ENCODE peak calls at places on chromosomes 2 and 18, in ten cellular contexts. One of them, this sample, is unnamed.

GRCh38 chr18:58805482-58806187 is 59.0 kb upstream of the ZNF532 start:
- DNase-seq in AG04450: no peak
- DNase-seq in HepG2: no peak
- DNase-seq in A549: no peak
- DNase-seq in CD8-positive, alpha-beta T cell: no peak
- DNase-seq in hepatocyte: no peak
- DNase-seq in right lobe of liver: no peak
- DNase-seq in esophagus muscularis mucosa: no peak
- DNase-seq in stomach: no peak
- DNase-seq in transverse colon: no peak
- DNase-seq in this sample: no peak

GRCh38 chr18:23718243-23718720 is 29.0 kb downstream of the LAMA3 start:
- DNase-seq in stomach: no peak
- DNase-seq in transverse colon: no peak
- DNase-seq in right lobe of liver: no peak
- DNase-seq in HepG2: no peak
- DNase-seq in A549: no peak
- DNase-seq in esophagus muscularis mucosa: peak; percentile 39
- DNase-seq in hepatocyte: no peak
- DNase-seq in AG04450: peak; percentile 37
- DNase-seq in CD8-positive, alpha-beta T cell: no peak
- DNase-seq in this sample: no peak

GRCh38 chr18:56678836-56679565 is 27.8 kb downstream of the WDR7 start:
- DNase-seq in right lobe of liver: no peak
- DNase-seq in CD8-positive, alpha-beta T cell: no peak
- DNase-seq in esophagus muscularis mucosa: no peak
- DNase-seq in hepatocyte: no peak
- DNase-seq in transverse colon: peak; percentile 14
- DNase-seq in stomach: no peak
- DNase-seq in AG04450: no peak
- DNase-seq in HepG2: peak; percentile 1
- DNase-seq in A549: no peak
- DNase-seq in this sample: no peak

GRCh38 chr2:7017621-7018260 is 100.5 kb downstream of the RNF144A start:
- DNase-seq in right lobe of liver: no peak
- DNase-seq in CD8-positive, alpha-beta T cell: no peak
- DNase-seq in transverse colon: no peak
- DNase-seq in stomach: no peak
- DNase-seq in hepatocyte: no peak
- DNase-seq in AG04450: no peak
- DNase-seq in esophagus muscularis mucosa: no peak
- DNase-seq in A549: no peak
- DNase-seq in HepG2: no peak
- DNase-seq in this sample: no peak

GRCh38 chr2:12721571-12722444 is 5.1 kb downstream of the TRIB2 start:
- DNase-seq in right lobe of liver: no peak
- DNase-seq in AG04450: no peak
- DNase-seq in HepG2: no peak
- DNase-seq in esophagus muscularis mucosa: no peak
- DNase-seq in transverse colon: no peak
- DNase-seq in CD8-positive, alpha-beta T cell: peak; percentile 23
- DNase-seq in A549: no peak
- DNase-seq in hepatocyte: no peak
- DNase-seq in stomach: no peak
- DNase-seq in this sample: no peak

GRCh38 chr18:8584798-8585197 is 24.4 kb upstream of the RAB12 start:
- DNase-seq in right lobe of liver: no peak
- DNase-seq in A549: no peak
- DNase-seq in CD8-positive, alpha-beta T cell: no peak
- DNase-seq in AG04450: no peak
- DNase-seq in HepG2: no peak
- DNase-seq in hepatocyte: no peak
- DNase-seq in esophagus muscularis mucosa: no peak
- DNase-seq in stomach: no peak
- DNase-seq in transverse colon: no peak
- DNase-seq in this sample: no peak

GRCh38 chr2:173872714-173873113 is 92.5 kb downstream of the SP3 start:
- DNase-seq in right lobe of liver: no peak
- DNase-seq in esophagus muscularis mucosa: no peak
- DNase-seq in hepatocyte: peak; percentile 21
- DNase-seq in HepG2: no peak
- DNase-seq in stomach: peak; percentile 30
- DNase-seq in transverse colon: peak; percentile 30
- DNase-seq in A549: no peak
- DNase-seq in CD8-positive, alpha-beta T cell: no peak
- DNase-seq in AG04450: no peak
- DNase-seq in this sample: no peak

GRCh38 chr2:62792408-62792807 is 86.9 kb downstream of the EHBP1 start:
- DNase-seq in transverse colon: no peak
- DNase-seq in hepatocyte: no peak
- DNase-seq in HepG2: no peak
- DNase-seq in CD8-positive, alpha-beta T cell: no peak
- DNase-seq in A549: no peak
- DNase-seq in stomach: no peak
- DNase-seq in AG04450: no peak
- DNase-seq in right lobe of liver: no peak
- DNase-seq in esophagus muscularis mucosa: no peak
- DNase-seq in this sample: no peak

GRCh38 chr2:120109186-120110061 is 96.5 kb downstream of the EPB41L5 start:
- DNase-seq in transverse colon: no peak
- DNase-seq in AG04450: no peak
- DNase-seq in CD8-positive, alpha-beta T cell: no peak
- DNase-seq in hepatocyte: peak; percentile 6
- DNase-seq in HepG2: peak; percentile 55
- DNase-seq in A549: peak; percentile 54
- DNase-seq in stomach: no peak
- DNase-seq in right lobe of liver: no peak
- DNase-seq in esophagus muscularis mucosa: no peak
- DNase-seq in this sample: no peak

DNA sequence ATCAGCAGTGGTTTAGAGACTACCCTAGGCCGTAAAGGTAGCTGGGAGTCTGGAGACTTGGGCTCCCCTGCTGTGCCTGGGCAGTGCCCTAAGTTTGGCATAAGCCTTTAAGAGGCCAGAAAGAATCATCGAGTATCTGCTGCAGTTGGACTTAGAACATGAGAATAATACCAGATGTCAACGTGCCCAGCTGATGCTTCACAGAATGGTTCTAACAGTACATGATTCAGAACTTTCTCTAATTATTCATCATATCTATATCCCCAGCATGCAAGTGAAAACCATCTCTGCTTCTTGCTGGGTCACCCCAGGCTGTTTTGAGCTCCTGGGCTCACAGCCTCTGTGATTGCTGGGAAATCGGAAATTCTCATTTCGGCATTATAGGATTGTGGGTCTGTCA is 118.1 kb downstream of the NCK2 start:
- DNase-seq in AG04450: no peak
- DNase-seq in HepG2: no peak
- DNase-seq in transverse colon: no peak
- DNase-seq in esophagus muscularis mucosa: no peak
- DNase-seq in hepatocyte: no peak
- DNase-seq in A549: no peak
- DNase-seq in right lobe of liver: no peak
- DNase-seq in CD8-positive, alpha-beta T cell: no peak
- DNase-seq in stomach: no peak
- DNase-seq in this sample: no peak
- H3K4me3 ChIP-seq in AG04450: no peak overlapping the region
- H3K4me3 ChIP-seq in HepG2: no peak overlapping the region
- H3K4me3 ChIP-seq in transverse colon: no peak overlapping the region
- H3K4me3 ChIP-seq in esophagus muscularis mucosa: no peak overlapping the region
- H3K4me3 ChIP-seq in hepatocyte: no peak overlapping the region
- H3K4me3 ChIP-seq in A549: no peak overlapping the region
- H3K4me3 ChIP-seq in right lobe of liver: no peak overlapping the region
- H3K4me3 ChIP-seq in CD8-positive, alpha-beta T cell: no peak overlapping the region
- H3K4me3 ChIP-seq in stomach: no peak overlapping the region
- H3K4me3 ChIP-seq in this sample: no peak overlapping the region

GRCh38 chr18:30970201-30970816 is 72.2 kb downstream of the DSC3 start:
- DNase-seq in stomach: no peak
- DNase-seq in CD8-positive, alpha-beta T cell: no peak
- DNase-seq in transverse colon: no peak
- DNase-seq in AG04450: no peak
- DNase-seq in HepG2: peak; percentile 31
- DNase-seq in A549: peak; percentile 44
- DNase-seq in right lobe of liver: no peak
- DNase-seq in hepatocyte: peak; percentile 54
- DNase-seq in esophagus muscularis mucosa: no peak
- DNase-seq in this sample: peak; percentile 33
- TF ChIP-seq CTCF in stomach: peak; percentile 56
- TF ChIP-seq CTCF in CD8-positive, alpha-beta T cell: no peak
- TF ChIP-seq CTCF in transverse colon: peak; percentile 20
- TF ChIP-seq CTCF in AG04450: no peak
- TF ChIP-seq CTCF in HepG2: peak; percentile 56
- TF ChIP-seq CTCF in A549: peak; percentile 56
- TF ChIP-seq CTCF in right lobe of liver: peak; percentile 63
- TF ChIP-seq CTCF in hepatocyte: peak; percentile 65
- TF ChIP-seq CTCF in esophagus muscularis mucosa: no peak
- TF ChIP-seq CTCF in this sample: peak; percentile 48

GRCh38 chr18:3219621-3220335 is at the start of gene MYOM1:
- DNase-seq in transverse colon: no peak
- DNase-seq in A549: no peak
- DNase-seq in hepatocyte: no peak
- DNase-seq in right lobe of liver: no peak
- DNase-seq in stomach: no peak
- DNase-seq in esophagus muscularis mucosa: peak; percentile 64
- DNase-seq in HepG2: no peak
- DNase-seq in AG04450: no peak
- DNase-seq in CD8-positive, alpha-beta T cell: no peak
- DNase-seq in this sample: no peak
- H3K4me3 ChIP-seq in transverse colon: no peak within 1 kb of the TSS
- H3K4me3 ChIP-seq in A549: no peak within 1 kb of the TSS
- H3K4me3 ChIP-seq in hepatocyte: no peak within 1 kb of the TSS
- H3K4me3 ChIP-seq in right lobe of liver: peak within 1 kb of the TSS; percentile 54
- H3K4me3 ChIP-seq in stomach: peak within 1 kb of the TSS; percentile 17
- H3K4me3 ChIP-seq in esophagus muscularis mucosa: peak within 1 kb of the TSS; percentile 51
- H3K4me3 ChIP-seq in HepG2: no peak within 1 kb of the TSS
- H3K4me3 ChIP-seq in AG04450: no peak within 1 kb of the TSS
- H3K4me3 ChIP-seq in CD8-positive, alpha-beta T cell: no peak within 1 kb of the TSS
- H3K4me3 ChIP-seq in this sample: no peak within 1 kb of the TSS

GRCh38 chr18:66616523-66616983 is 12.7 kb upstream of the CDH19 start:
- DNase-seq in transverse colon: no peak
- DNase-seq in AG04450: no peak
- DNase-seq in A549: peak; percentile 23
- DNase-seq in stomach: no peak
- DNase-seq in right lobe of liver: no peak
- DNase-seq in hepatocyte: peak; percentile 29
- DNase-seq in CD8-positive, alpha-beta T cell: no peak
- DNase-seq in HepG2: peak; percentile 35
- DNase-seq in esophagus muscularis mucosa: no peak
- DNase-seq in this sample: peak; percentile 1
- TF ChIP-seq CTCF in transverse colon: peak; percentile 16
- TF ChIP-seq CTCF in AG04450: no peak
- TF ChIP-seq CTCF in A549: peak; percentile 13
- TF ChIP-seq CTCF in stomach: no peak
- TF ChIP-seq CTCF in right lobe of liver: no peak
- TF ChIP-seq CTCF in hepatocyte: peak; percentile 36
- TF ChIP-seq CTCF in CD8-positive, alpha-beta T cell: no peak
- TF ChIP-seq CTCF in HepG2: peak; percentile 59
- TF ChIP-seq CTCF in esophagus muscularis mucosa: no peak
- TF ChIP-seq CTCF in this sample: peak; percentile 62

GRCh38 chr2:8454797-8455196 is 227.1 kb upstream of the ID2 start:
- DNase-seq in esophagus muscularis mucosa: no peak
- DNase-seq in right lobe of liver: no peak
- DNase-seq in transverse colon: no peak
- DNase-seq in AG04450: no peak
- DNase-seq in CD8-positive, alpha-beta T cell: no peak
- DNase-seq in HepG2: no peak
- DNase-seq in stomach: no peak
- DNase-seq in hepatocyte: no peak
- DNase-seq in A549: no peak
- DNase-seq in this sample: no peak

GRCh38 chr2:8457092-8457481 is 224.8 kb upstream of the ID2 start:
- DNase-seq in stomach: peak; percentile 39
- DNase-seq in CD8-positive, alpha-beta T cell: peak; percentile 56
- DNase-seq in transverse colon: peak; percentile 83
- DNase-seq in hepatocyte: peak; percentile 45
- DNase-seq in esophagus muscularis mucosa: no peak
- DNase-seq in A549: no peak
- DNase-seq in AG04450: no peak
- DNase-seq in HepG2: no peak
- DNase-seq in right lobe of liver: peak; percentile 51
- DNase-seq in this sample: no peak

GRCh38 chr2:8453904-8454302 is 228.0 kb upstream of the ID2 start:
- DNase-seq in HepG2: no peak
- DNase-seq in esophagus muscularis mucosa: no peak
- DNase-seq in AG04450: no peak
- DNase-seq in stomach: no peak
- DNase-seq in transverse colon: no peak
- DNase-seq in A549: no peak
- DNase-seq in hepatocyte: no peak
- DNase-seq in right lobe of liver: peak; percentile 27
- DNase-seq in CD8-positive, alpha-beta T cell: no peak
- DNase-seq in this sample: no peak

GRCh38 chr2:8456149-8457091 is 225.4 kb upstream of the ID2 start:
- DNase-seq in stomach: peak; percentile 31
- DNase-seq in A549: no peak
- DNase-seq in CD8-positive, alpha-beta T cell: peak; percentile 65
- DNase-seq in HepG2: no peak
- DNase-seq in transverse colon: no peak
- DNase-seq in hepatocyte: no peak
- DNase-seq in esophagus muscularis mucosa: no peak
- DNase-seq in AG04450: no peak
- DNase-seq in right lobe of liver: peak; percentile 43
- DNase-seq in this sample: no peak

GRCh38 chr2:8455236-8456148 is 226.4 kb upstream of the ID2 start:
- DNase-seq in A549: no peak
- DNase-seq in transverse colon: no peak
- DNase-seq in right lobe of liver: peak; percentile 23
- DNase-seq in stomach: no peak
- DNase-seq in AG04450: no peak
- DNase-seq in hepatocyte: no peak
- DNase-seq in HepG2: no peak
- DNase-seq in CD8-positive, alpha-beta T cell: no peak
- DNase-seq in esophagus muscularis mucosa: no peak
- DNase-seq in this sample: no peak
- H3K4me3 ChIP-seq in A549: no peak overlapping the region
- H3K4me3 ChIP-seq in transverse colon: no peak overlapping the region
- H3K4me3 ChIP-seq in right lobe of liver: no peak overlapping the region
- H3K4me3 ChIP-seq in stomach: no peak overlapping the region
- H3K4me3 ChIP-seq in AG04450: no peak overlapping the region
- H3K4me3 ChIP-seq in hepatocyte: no peak overlapping the region
- H3K4me3 ChIP-seq in HepG2: no peak overlapping the region
- H3K4me3 ChIP-seq in CD8-positive, alpha-beta T cell: no peak overlapping the region
- H3K4me3 ChIP-seq in esophagus muscularis mucosa: no peak overlapping the region
- H3K4me3 ChIP-seq in this sample: no peak overlapping the region

DNA sequence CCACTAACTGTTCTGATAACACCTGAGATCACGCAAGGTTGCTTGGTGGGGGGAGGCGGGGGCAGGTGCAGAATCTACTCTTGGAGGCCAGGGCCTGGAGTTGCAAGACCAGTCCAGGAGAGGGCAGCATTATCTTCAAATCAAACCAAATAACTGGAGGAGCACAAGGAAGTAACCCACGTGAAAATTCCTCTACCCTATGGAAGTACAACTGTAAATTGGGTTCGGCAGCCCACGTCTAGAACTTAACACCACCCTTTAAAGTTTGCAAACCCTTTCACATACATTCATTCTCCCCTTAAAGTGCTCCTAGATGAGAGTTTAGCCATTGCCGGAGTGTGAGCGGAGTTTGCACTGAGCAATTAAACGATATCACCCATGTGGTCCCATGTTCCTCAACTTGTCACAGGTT is 19.6 kb upstream of the CXCR1 start:
- DNase-seq in HepG2: peak; percentile 76
- DNase-seq in stomach: peak; percentile 83
- DNase-seq in CD8-positive, alpha-beta T cell: peak; percentile 80
- DNase-seq in right lobe of liver: peak; percentile 62
- DNase-seq in AG04450: peak; percentile 37
- DNase-seq in hepatocyte: peak; percentile 88
- DNase-seq in A549: peak; percentile 81
- DNase-seq in esophagus muscularis mucosa: no peak
- DNase-seq in transverse colon: peak; percentile 83
- DNase-seq in this sample: peak; percentile 49
- TF ChIP-seq CTCF in HepG2: peak; percentile 87
- TF ChIP-seq CTCF in stomach: peak; percentile 93
- TF ChIP-seq CTCF in CD8-positive, alpha-beta T cell: peak; percentile 74
- TF ChIP-seq CTCF in right lobe of liver: peak; percentile 86
- TF ChIP-seq CTCF in AG04450: peak; percentile 81
- TF ChIP-seq CTCF in hepatocyte: peak; percentile 71
- TF ChIP-seq CTCF in A549: peak; percentile 73
- TF ChIP-seq CTCF in esophagus muscularis mucosa: peak; percentile 84
- TF ChIP-seq CTCF in transverse colon: peak; percentile 85
- TF ChIP-seq CTCF in this sample: peak; percentile 71

This sample was measured in LNCaP clone FGC.